ENCODE peak calls at places on chromosome 3, in ten cellular contexts. M, H, Q, O, I, B, T, U, Z and D are unnamed samples.

GRCh38 chr3:26484140-26484539 is 138.4 kb upstream of the LRRC3B start:
- DNase-seq in M (no peak), H (peak), Q (peak), O (no peak), I (peak), B (peak), T (peak), U (no peak), Z (no peak), D (no peak)

GRCh38 chr3:110178965-110179364 is 841.6 kb upstream of the DPPA4 start:
- DNase-seq in M (no peak), H (no peak), Q (no peak), O (no peak), I (no peak), B (no peak), T (no peak), U (no peak), Z (no peak), D (no peak)

GRCh38 chr3:97917813-97918536 is 54.3 kb downstream of the RIOX2 start:
- DNase-seq in M (no peak), H (no peak), Q (no peak), O (no peak), I (no peak), B (no peak), T (peak), U (no peak), Z (no peak), D (no peak)

GRCh38 chr3:108073712-108074431 is 17.0 kb downstream of the CD47 start:
- DNase-seq in M (no peak), H (no peak), Q (no peak), O (no peak), I (no peak), B (no peak), T (no peak), U (no peak), Z (no peak), D (no peak)

GRCh38 chr3:195909294-195909644 is 918 bp upstream of the TNK2 start:
- DNase-seq in M (no peak), H (no peak), Q (peak), O (no peak), I (no peak), B (peak), T (no peak), U (no peak), Z (no peak), D (no peak)

GRCh38 chr3:149625795-149626194 is 32.0 kb downstream of the WWTR1 start:
- DNase-seq in M (no peak), H (no peak), Q (no peak), O (no peak), I (no peak), B (no peak), T (no peak), U (no peak), Z (no peak), D (no peak)

GRCh38 chr3:107208100-107208499 is 169.1 kb upstream of the CCDC54 start:
- DNase-seq in M (no peak), H (no peak), Q (peak), O (peak), I (no peak), B (no peak), T (no peak), U (peak), Z (peak), D (no peak)

GRCh38 chr3:71726106-71726505 is 904 bp upstream of the EIF4E3 start:
- DNase-seq in M (no peak), H (no peak), Q (no peak), O (no peak), I (no peak), B (no peak), T (no peak), U (no peak), Z (no peak), D (no peak)

GRCh38 chr3:49609314-49609713 is 55.0 kb downstream of the BSN start:
- DNase-seq in M (no peak), H (no peak), Q (no peak), O (no peak), I (no peak), B (no peak), T (no peak), U (no peak), Z (no peak), D (no peak)

GRCh38 chr3:134376786-134377431 is 2.7 kb upstream of the AMOTL2 start:
- DNase-seq in M (no peak), H (no peak), Q (no peak), O (peak), I (no peak), B (no peak), T (no peak), U (no peak), Z (no peak), D (no peak)

GRCh38 chr3:184551103-184551502 is 10.5 kb upstream of the EPHB3 start:
- DNase-seq in M (no peak), H (no peak), Q (no peak), O (no peak), I (no peak), B (no peak), T (no peak), U (no peak), Z (no peak), D (no peak)

GRCh38 chr3:14767245-14767593 is 51.5 kb upstream of the FGD5 start:
- DNase-seq in M (no peak), H (no peak), Q (no peak), O (no peak), I (no peak), B (no peak), T (no peak), U (no peak), Z (no peak), D (no peak)

GRCh38 chr3:76554717-76555116 is 485.2 kb upstream of the ROBO2 start:
- DNase-seq in M (no peak), H (no peak), Q (no peak), O (no peak), I (no peak), B (no peak), T (no peak), U (no peak), Z (no peak), D (no peak)

GRCh38 chr3:139764069-139764905 is 86.5 kb upstream of the NMNAT3 start:
- DNase-seq in M (no peak), H (no peak), Q (no peak), O (no peak), I (no peak), B (no peak), T (no peak), U (no peak), Z (no peak), D (no peak)

GRCh38 chr3:49673715-49674490 is at the start of gene APEH:
- DNase-seq in M (peak), H (peak), Q (peak), O (peak), I (peak), B (peak), T (peak), U (peak), Z (peak), D (peak)

GRCh38 chr3:14418670-14419250 is 16.4 kb downstream of the SLC6A6 start:
- DNase-seq in M (no peak), H (no peak), Q (no peak), O (peak), I (peak), B (peak), T (peak), U (peak), Z (peak), D (no peak)

GRCh38 chr3:158672293-158673176 is at the start of gene LXN:
- DNase-seq in M (peak), H (peak), Q (no peak), O (peak), I (peak), B (peak), T (peak), U (peak), Z (peak), D (peak)

GRCh38 chr3:29057326-29057725 is 223.5 kb upstream of the RBMS3 start:
- DNase-seq in M (no peak), H (peak), Q (no peak), O (no peak), I (no peak), B (peak), T (no peak), U (no peak), Z (no peak), D (no peak)

GRCh38 chr3:184523825-184524615 is 37.6 kb upstream of the EPHB3 start:
- DNase-seq in M (no peak), H (peak), Q (no peak), O (no peak), I (peak), B (peak), T (no peak), U (no peak), Z (no peak), D (no peak)

GRCh38 chr3:9149566-9149965 is 99.9 kb downstream of the SRGAP3 start:
- DNase-seq in M (no peak), H (no peak), Q (no peak), O (no peak), I (no peak), B (no peak), T (no peak), U (peak), Z (no peak), D (no peak)

GRCh38 chr3:82382831-82383230 is 621.4 kb upstream of the GBE1 start:
- DNase-seq in M (no peak), H (no peak), Q (peak), O (no peak), I (no peak), B (no peak), T (no peak), U (no peak), Z (no peak), D (no peak)

GRCh38 chr3:159761377-159761776 is 227.3 kb upstream of the IL12A start:
- DNase-seq in M (no peak), H (no peak), Q (no peak), O (no peak), I (no peak), B (no peak), T (no peak), U (no peak), Z (no peak), D (no peak)

GRCh38 chr3:177693596-177693995 is 496.3 kb upstream of the TBL1XR1 start:
- DNase-seq in M (no peak), H (no peak), Q (no peak), O (no peak), I (no peak), B (no peak), T (no peak), U (no peak), Z (no peak), D (no peak)

GRCh38 chr3:99833833-99834583 is 16.3 kb downstream of the CMSS1 start:
- DNase-seq in M (no peak), H (no peak), Q (no peak), O (no peak), I (no peak), B (no peak), T (no peak), U (no peak), Z (no peak), D (no peak)

GRCh38 chr3:99373088-99373875 is 265.1 kb upstream of the COL8A1 start:
- DNase-seq in M (no peak), H (no peak), Q (no peak), O (no peak), I (no peak), B (peak), T (no peak), U (no peak), Z (no peak), D (no peak)

GRCh38 chr3:133855772-133856171 is 39.9 kb downstream of the RAB6B start:
- DNase-seq in M (no peak), H (no peak), Q (no peak), O (no peak), I (no peak), B (peak), T (no peak), U (no peak), Z (no peak), D (no peak)

GRCh38 chr3:43260412-43260811 is 25.9 kb upstream of the SNRK start:
- DNase-seq in M (no peak), H (no peak), Q (no peak), O (no peak), I (no peak), B (no peak), T (peak), U (no peak), Z (no peak), D (no peak)

GRCh38 chr3:112775011-112775742 is 71.5 kb downstream of the CD200R1L start:
- DNase-seq in M (no peak), H (no peak), Q (no peak), O (no peak), I (no peak), B (no peak), T (no peak), U (no peak), Z (no peak), D (peak)

GRCh38 chr3:71154846-71155245 is 428.7 kb downstream of the FOXP1 start:
- DNase-seq in M (no peak), H (no peak), Q (no peak), O (no peak), I (no peak), B (no peak), T (no peak), U (no peak), Z (no peak), D (no peak)

GRCh38 chr3:72665701-72666443 is 182.4 kb downstream of the SHQ1 start:
- DNase-seq in M (no peak), H (peak), Q (no peak), O (peak), I (peak), B (peak), T (no peak), U (peak), Z (peak), D (no peak)

GRCh38 chr3:157135671-157136396 is 24.1 kb downstream of the CCNL1 start:
- DNase-seq in M (no peak), H (no peak), Q (no peak), O (peak), I (no peak), B (peak), T (peak), U (peak), Z (peak), D (no peak)

GRCh38 chr3:120425877-120426276 is 24.9 kb downstream of the FSTL1 start:
- DNase-seq in M (no peak), H (no peak), Q (no peak), O (no peak), I (no peak), B (no peak), T (no peak), U (peak), Z (peak), D (no peak)

GRCh38 chr3:24829632-24830229 is 335.1 kb upstream of the THRB start:
- DNase-seq in M (peak), H (peak), Q (no peak), O (peak), I (peak), B (peak), T (no peak), U (peak), Z (no peak), D (no peak)

GRCh38 chr3:39937315-39937714 is 127.9 kb downstream of the MYRIP start:
- DNase-seq in M (no peak), H (no peak), Q (no peak), O (no peak), I (no peak), B (no peak), T (peak), U (peak), Z (no peak), D (no peak)

GRCh38 chr3:185521349-185522138 is 22.7 kb upstream of the TMEM41A start:
- DNase-seq in M (no peak), H (no peak), Q (no peak), O (no peak), I (no peak), B (no peak), T (no peak), U (no peak), Z (no peak), D (no peak)

GRCh38 chr3:144585408-144585807 is 613.8 kb downstream of the DIPK2A start:
- DNase-seq in M (no peak), H (no peak), Q (no peak), O (peak), I (no peak), B (peak), T (no peak), U (no peak), Z (no peak), D (no peak)

GRCh38 chr3:144586382-144586781 is 614.8 kb downstream of the DIPK2A start:
- DNase-seq in M (no peak), H (no peak), Q (no peak), O (no peak), I (no peak), B (no peak), T (peak), U (no peak), Z (no peak), D (no peak)

GRCh38 chr3:144585953-144586352 is 614.3 kb downstream of the DIPK2A start:
- DNase-seq in M (no peak), H (no peak), Q (no peak), O (no peak), I (no peak), B (peak), T (no peak), U (no peak), Z (no peak), D (no peak)

DNA sequence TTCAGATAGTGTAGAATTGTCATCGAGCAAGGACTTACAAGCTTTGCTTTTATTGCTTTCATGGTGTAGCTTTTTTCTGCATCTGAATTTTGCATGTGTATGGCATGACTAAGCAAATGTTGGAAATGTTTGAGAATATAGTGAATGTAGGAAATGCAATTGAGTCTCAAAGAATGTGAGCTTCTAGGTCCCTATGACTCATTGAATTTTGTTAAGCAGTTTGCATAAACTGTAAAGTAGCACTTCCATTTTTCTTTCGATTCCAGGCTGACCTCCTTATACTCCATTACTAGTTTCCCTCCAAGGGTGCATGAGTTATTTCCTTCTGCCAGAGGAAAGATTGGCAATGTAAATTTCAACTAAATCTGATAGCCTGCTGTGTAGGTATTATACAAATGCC is 619.2 kb downstream of the DIPK2A start:
- DNase-seq in M (no peak), H (no peak), Q (no peak), O (no peak), I (no peak), B (peak), T (no peak), U (no peak), Z (no peak), D (no peak)
- H3K27ac ChIP-seq in M (no peak), H (peak), Q (no peak), O (no peak), I (no peak), B (no peak), T (no peak), U (no peak), Z (no peak), D (no peak)

DNA sequence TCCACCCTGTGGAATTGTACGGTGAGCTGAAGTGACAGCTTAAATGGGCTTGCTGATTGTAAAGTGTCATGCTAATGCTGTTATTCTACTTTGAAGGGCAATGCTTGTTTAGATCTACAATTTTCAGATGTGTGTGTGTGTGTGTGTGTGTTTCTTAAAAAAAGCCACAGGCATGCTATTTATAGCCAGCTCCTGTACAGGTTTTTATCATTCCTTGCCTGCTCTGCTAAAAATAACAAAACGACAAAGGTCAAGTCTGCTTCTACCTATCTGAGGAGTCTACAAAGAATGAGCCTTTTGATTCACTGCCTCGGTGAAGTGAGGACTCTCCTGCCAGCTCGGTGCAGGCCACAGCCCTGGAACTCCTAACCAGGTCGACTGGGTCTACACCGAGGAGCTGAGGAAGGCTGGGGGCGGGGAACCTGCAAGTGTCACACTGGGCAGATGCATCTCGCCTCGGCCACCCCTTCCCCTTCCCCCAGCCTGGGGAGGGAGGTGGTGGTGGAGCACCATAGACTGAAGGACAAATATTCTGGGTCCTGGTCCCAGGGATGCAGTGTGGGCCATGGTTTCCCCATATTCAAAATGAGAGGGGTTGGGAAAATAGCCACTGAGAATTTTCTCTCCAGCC is 11.6 kb upstream of the ATP2B2 start:
- DNase-seq in M (no peak), H (peak), Q (no peak), O (no peak), I (peak), B (no peak), T (no peak), U (no peak), Z (peak), D (no peak)
- H3K27ac ChIP-seq in M (peak), H (no peak), Q (no peak), O (no peak), I (no peak), B (no peak), T (no peak), U (no peak), Z (no peak), D (no peak)

DNA sequence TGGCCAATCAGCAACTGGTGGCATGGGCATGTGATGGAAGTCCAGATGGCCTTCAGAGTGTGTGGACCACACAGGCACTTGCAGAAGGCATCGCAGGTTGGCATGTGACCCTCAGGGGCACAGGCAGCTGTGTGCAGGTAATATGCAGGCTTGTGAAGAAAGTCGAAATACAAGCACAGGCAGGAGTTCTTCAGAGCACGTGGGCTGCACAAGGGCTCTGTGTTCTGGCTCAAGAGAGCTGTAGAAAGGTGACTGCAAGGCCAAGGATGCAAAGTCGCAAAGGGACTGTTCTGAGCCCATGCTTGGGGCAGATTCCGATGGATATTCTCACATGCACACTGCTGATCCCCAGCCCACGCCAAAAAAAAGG is 8.3 kb downstream of the LRRC2 start:
- DNase-seq in M (no peak), H (no peak), Q (no peak), O (no peak), I (no peak), B (no peak), T (no peak), U (no peak), Z (no peak), D (no peak)
- H3K27ac ChIP-seq in M (peak), H (no peak), Q (no peak), O (no peak), I (no peak), B (no peak), T (no peak), U (peak), Z (no peak), D (no peak)

GRCh38 chr3:172293093-172293492 is 155.2 kb downstream of the GHSR start:
- DNase-seq in M (no peak), H (no peak), Q (no peak), O (no peak), I (no peak), B (no peak), T (no peak), U (no peak), Z (no peak), D (no peak)
- H3K27ac ChIP-seq in M (no peak), H (no peak), Q (no peak), O (no peak), I (no peak), B (no peak), T (no peak), U (no peak), Z (no peak), D (no peak)

GRCh38 chr3:129182390-129183180 is 1.1 kb downstream of the CNBP start:
- DNase-seq in M (no peak), H (no peak), Q (no peak), O (no peak), I (peak), B (peak), T (no peak), U (no peak), Z (no peak), D (no peak)

GRCh38 chr3:129183569-129184395 is at the start of gene CNBP:
- DNase-seq in M (peak), H (peak), Q (peak), O (peak), I (peak), B (peak), T (peak), U (peak), Z (peak), D (peak)

GRCh38 chr3:129184396-129184656 is 630 bp upstream of the CNBP start:
- DNase-seq in M (no peak), H (no peak), Q (peak), O (no peak), I (no peak), B (no peak), T (peak), U (no peak), Z (no peak), D (no peak)

GRCh38 chr3:129185774-129186173 is 2.1 kb upstream of the CNBP start:
- DNase-seq in M (no peak), H (no peak), Q (no peak), O (peak), I (no peak), B (no peak), T (no peak), U (no peak), Z (no peak), D (no peak)

DNA sequence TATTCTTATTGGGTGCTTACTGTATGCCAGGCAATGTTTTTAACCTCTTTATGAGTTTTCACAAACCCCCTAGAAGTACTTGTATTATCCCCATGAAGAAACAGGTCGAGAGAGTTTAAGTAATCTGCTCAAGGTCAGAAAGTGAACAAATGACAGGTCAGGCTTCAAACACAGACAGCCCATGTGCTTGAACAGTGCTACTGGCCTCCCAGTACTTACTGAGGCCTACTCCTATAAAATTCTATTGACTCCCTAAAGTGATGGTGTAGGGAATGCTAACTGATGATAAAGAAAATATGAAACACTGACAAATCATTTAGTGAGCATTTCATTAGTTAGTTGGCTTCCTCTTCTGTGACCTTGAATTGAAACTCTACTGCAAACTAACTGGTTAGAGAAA is 4.2 kb upstream of the CNBP start:
- DNase-seq in M (no peak), H (no peak), Q (no peak), O (no peak), I (no peak), B (no peak), T (peak), U (no peak), Z (no peak), D (no peak)
- H3K27ac ChIP-seq in M (peak), H (no peak), Q (no peak), O (no peak), I (no peak), B (no peak), T (peak), U (peak), Z (peak), D (no peak)